ENCODE peak calls at places on chromosomes 3 and 15, in ten cellular contexts. R is fibroblast of pulmonary artery; F is activated naive CD8-positive, alpha-beta T cell treated with anti-CD3 and anti-CD28 coated beads, Interleukin-2, amount 10 ng/mL, durations not matched to agents 7 days and 5 days; C is EL; Q is HuH-7.5; S is prostate gland; D is activated CD8-positive, alpha-beta memory T cell treated with anti-CD3 and anti-CD28 coated beads for 48 hours; E is SW 1271; Y is lower lobe of right lung; L is SW480. O is an unnamed sample.

GRCh38 chr15:31280037-31280830 is 46.4 kb upstream of the KLF13 start:
- DNase-seq in R (no peak), F (no peak), C (no peak), Q (no peak), S (peak; percentile 3), D (no peak), E (no peak), Y (no peak), L (peak; percentile 54), O (no peak)

GRCh38 chr3:40597441-40597840 is 72.7 kb downstream of the ZNF621 start:
- DNase-seq in R (no peak), F (no peak), C (peak; percentile 19), Q (no peak), S (no peak), D (no peak), E (no peak), Y (no peak), L (peak; percentile 72), O (peak; percentile 44)

GRCh38 chr3:138491971-138492370 is 57.6 kb downstream of the ESYT3 start:
- DNase-seq in R (no peak), F (no peak), C (no peak), Q (no peak), S (no peak), D (no peak), E (no peak), Y (no peak), L (no peak), O (no peak)

GRCh38 chr3:119690043-119690656 is 12.7 kb upstream of the CFAP91 start:
- DNase-seq in R (peak; percentile 54), F (no peak), C (peak; percentile 29), Q (no peak), S (no peak), D (no peak), E (peak; percentile 34), Y (no peak), L (peak; percentile 14), O (peak; percentile 68)

GRCh38 chr3:15345608-15346137 is 13.3 kb upstream of the SH3BP5 start:
- DNase-seq in R (no peak), F (no peak), C (no peak), Q (no peak), S (no peak), D (no peak), E (no peak), Y (no peak), L (no peak), O (no peak)

GRCh38 chr15:22846073-22846472 is 7.6 kb downstream of the NIPA2 start:
- DNase-seq in R (no peak), F (no peak), C (no peak), Q (no peak), S (no peak), D (no peak), E (no peak), Y (no peak), L (no peak), O (no peak)

GRCh38 chr3:186166036-186166435 is 57.1 kb upstream of the ETV5 start:
- DNase-seq in R (no peak), F (no peak), C (no peak), Q (no peak), S (no peak), D (no peak), E (no peak), Y (no peak), L (peak; percentile 25), O (no peak)

GRCh38 chr3:149363053-149363452 is 14.4 kb downstream of the TM4SF1 start:
- DNase-seq in R (no peak), F (no peak), C (peak; percentile 54), Q (no peak), S (no peak), D (no peak), E (peak; percentile 26), Y (no peak), L (no peak), O (peak; percentile 83)

GRCh38 chr15:41401904-41402267 is 410 bp downstream of the NDUFAF1 start:
- DNase-seq in R (no peak), F (no peak), C (no peak), Q (no peak), S (no peak), D (no peak), E (no peak), Y (no peak), L (no peak), O (no peak)

GRCh38 chr3:76554717-76555116 is 485.2 kb upstream of the ROBO2 start:
- DNase-seq in R (peak; percentile 39), F (no peak), C (no peak), Q (no peak), S (no peak), D (no peak), E (no peak), Y (no peak), L (no peak), O (peak; percentile 15)

GRCh38 chr3:132283440-132283839 is 33.8 kb upstream of the ACP3 start:
- DNase-seq in R (peak; percentile 54), F (no peak), C (no peak), Q (no peak), S (no peak), D (no peak), E (no peak), Y (no peak), L (no peak), O (no peak)

GRCh38 chr15:74610302-74610951 is 5.2 kb upstream of the CLK3 start:
- DNase-seq in R (no peak), F (no peak), C (no peak), Q (no peak), S (no peak), D (no peak), E (no peak), Y (no peak), L (no peak), O (no peak)

GRCh38 chr15:43168192-43169107 is 16.8 kb upstream of the CCNDBP1 start:
- DNase-seq in R (peak; percentile 27), F (no peak), C (peak; percentile 42), Q (no peak), S (no peak), D (no peak), E (no peak), Y (no peak), L (no peak), O (peak; percentile 45)

GRCh38 chr3:36677331-36678007 is 86.9 kb downstream of the DCLK3 start:
- DNase-seq in R (peak; percentile 75), F (no peak), C (peak; percentile 96), Q (no peak), S (no peak), D (no peak), E (peak; percentile 48), Y (no peak), L (peak; percentile 65), O (peak; percentile 87)

GRCh38 chr3:179179979-179180758 is 32.0 kb downstream of the PIK3CA start:
- DNase-seq in R (peak; percentile 63), F (no peak), C (peak; percentile 62), Q (no peak), S (no peak), D (no peak), E (no peak), Y (no peak), L (no peak), O (peak; percentile 53)

GRCh38 chr3:128617557-128618397 is 32.8 kb downstream of the RPN1 start:
- DNase-seq in R (peak; percentile 98), F (peak; percentile 98), C (peak; percentile 94), Q (peak; percentile 93), S (peak; percentile 96), D (peak; percentile 88), E (peak; percentile 95), Y (peak; percentile 99), L (peak; percentile 95), O (peak; percentile 96)

GRCh38 chr3:14780927-14781507 is 37.7 kb upstream of the FGD5 start:
- DNase-seq in R (peak; percentile 63), F (peak; percentile 55), C (peak; percentile 55), Q (peak; percentile 78), S (peak; percentile 27), D (no peak), E (peak; percentile 15), Y (peak; percentile 68), L (peak; percentile 77), O (peak; percentile 67)

GRCh38 chr3:196596355-196596754 is 27.9 kb downstream of the FBXO45 start:
- DNase-seq in R (no peak), F (no peak), C (no peak), Q (no peak), S (no peak), D (no peak), E (no peak), Y (no peak), L (no peak), O (no peak)

GRCh38 chr3:129015388-129016105 is 14.4 kb downstream of the EFCC1 start:
- DNase-seq in R (peak; percentile 20), F (peak; percentile 64), C (no peak), Q (no peak), S (no peak), D (no peak), E (no peak), Y (peak; percentile 61), L (no peak), O (no peak)

GRCh38 chr3:100041328-100041749 is 73.0 kb downstream of the FILIP1L start:
- DNase-seq in R (peak; percentile 96), F (no peak), C (peak; percentile 92), Q (no peak), S (no peak), D (no peak), E (peak; percentile 86), Y (no peak), L (no peak), O (peak; percentile 94)

GRCh38 chr3:143775401-143775970 is 72.8 kb downstream of the SLC9A9 start:
- DNase-seq in R (peak; percentile 53), F (no peak), C (peak; percentile 25), Q (peak; percentile 20), S (peak; percentile 17), D (no peak), E (peak; percentile 51), Y (no peak), L (peak; percentile 59), O (peak; percentile 49)

GRCh38 chr15:83194527-83194926 is 13.1 kb downstream of the HDGFL3 start:
- DNase-seq in R (no peak), F (no peak), C (no peak), Q (no peak), S (no peak), D (no peak), E (no peak), Y (no peak), L (no peak), O (no peak)

GRCh38 chr3:137110392-137110996 is 152.7 kb downstream of the IL20RB start:
- DNase-seq in R (peak; percentile 49), F (no peak), C (peak; percentile 31), Q (peak; percentile 15), S (no peak), D (no peak), E (peak; percentile 62), Y (no peak), L (peak; percentile 64), O (peak; percentile 57)

GRCh38 chr15:78210349-78210717 is 24.0 kb downstream of the ACSBG1 start:
- DNase-seq in R (no peak), F (no peak), C (no peak), Q (no peak), S (no peak), D (no peak), E (no peak), Y (no peak), L (no peak), O (no peak)

GRCh38 chr3:32276279-32276841 is 37.9 kb downstream of the CMTM8 start:
- DNase-seq in R (peak; percentile 78), F (no peak), C (peak; percentile 11), Q (no peak), S (peak; percentile 53), D (no peak), E (no peak), Y (no peak), L (no peak), O (no peak)

GRCh38 chr15:62616746-62617145 is 425.8 kb upstream of the TPM1 start:
- DNase-seq in R (no peak), F (no peak), C (no peak), Q (no peak), S (no peak), D (no peak), E (no peak), Y (no peak), L (no peak), O (no peak)

GRCh38 chr3:154602241-154602640 is 172.3 kb upstream of the GPR149 start:
- DNase-seq in R (no peak), F (no peak), C (no peak), Q (no peak), S (no peak), D (no peak), E (no peak), Y (no peak), L (no peak), O (no peak)

GRCh38 chr15:59437473-59437776 is 561 bp upstream of the FAM81A start:
- DNase-seq in R (no peak), F (no peak), C (no peak), Q (no peak), S (no peak), D (no peak), E (no peak), Y (no peak), L (no peak), O (no peak)